ENCODE peak calls at places on chromosomes 3 and 15, in five cellular contexts. A is Panc1, Z is spleen, H is adrenal gland, C is transverse colon. M is an unnamed sample.

GRCh38 chr15:41505776-41506175 is 7.9 kb downstream of the LTK start:
- DNase-seq in A (no peak), Z (no peak), H (no peak), C (no peak), M (no peak)

GRCh38 chr3:8239718-8240698 is 261.6 kb upstream of the LMCD1 start:
- DNase-seq in A (peak; percentile 42), Z (no peak), H (peak; percentile 44), C (peak; percentile 9), M (peak; percentile 1)

GRCh38 chr3:183360971-183361624 is 67.3 kb downstream of the MCF2L2 start:
- DNase-seq in A (no peak), Z (no peak), H (no peak), C (no peak), M (no peak)

GRCh38 chr3:130850044-130850797 is 43.7 kb upstream of the ATP2C1 start:
- DNase-seq in A (no peak), Z (no peak), H (peak; percentile 37), C (no peak), M (peak; percentile 20)

GRCh38 chr15:76195506-76196285 is 115.6 kb downstream of the ETFA start:
- DNase-seq in A (no peak), Z (peak; percentile 38), H (no peak), C (no peak), M (no peak)

GRCh38 chr3:49805367-49805782 is 2.3 kb downstream of the INKA1 start:
- DNase-seq in A (no peak), Z (peak; percentile 89), H (peak; percentile 65), C (peak; percentile 50), M (no peak)

GRCh38 chr15:63407612-63408011 is 26.0 kb upstream of the CA12 start:
- DNase-seq in A (no peak), Z (no peak), H (no peak), C (no peak), M (no peak)

GRCh38 chr15:60941448-60941847 is 287.7 kb downstream of the RORA start:
- DNase-seq in A (no peak), Z (no peak), H (no peak), C (no peak), M (peak; percentile 69)

GRCh38 chr3:57048052-57048671 is 12.3 kb upstream of the SPATA12 start:
- DNase-seq in A (no peak), Z (peak; percentile 44), H (peak; percentile 60), C (no peak), M (no peak)

GRCh38 chr3:115980709-115981108 is 357.4 kb downstream of the GAP43 start:
- DNase-seq in A (no peak), Z (no peak), H (no peak), C (no peak), M (no peak)

GRCh38 chr15:34987182-34987488 is 952 bp downstream of the ZNF770 start:
- DNase-seq in A (no peak), Z (no peak), H (no peak), C (no peak), M (no peak)

GRCh38 chr15:34813446-34814190 is 18.3 kb upstream of the ACTC1 start:
- DNase-seq in A (no peak), Z (no peak), H (no peak), C (no peak), M (no peak)

GRCh38 chr3:15781637-15782402 is 16.0 kb downstream of the ANKRD28 start:
- DNase-seq in A (no peak), Z (no peak), H (no peak), C (no peak), M (no peak)
- H3K27ac ChIP-seq in A (peak overlapping the region; percentile 81), Z (no peak overlapping the region), H (no peak overlapping the region), C (no peak overlapping the region), M (no peak overlapping the region)

GRCh38 chr15:40325188-40325587 is 1.7 kb downstream of the INAFM2 start:
- DNase-seq in A (no peak), Z (no peak), H (no peak), C (no peak), M (no peak)
- H3K27ac ChIP-seq in A (no peak overlapping the region), Z (peak overlapping the region; percentile 29), H (peak overlapping the region; percentile 7), C (peak overlapping the region; percentile 97), M (no peak overlapping the region)

GRCh38 chr3:42225486-42226363 is 40.3 kb downstream of the CCK start:
- DNase-seq in A (no peak), Z (no peak), H (no peak), C (no peak), M (no peak)

GRCh38 chr3:42226470-42227425 is 39.2 kb downstream of the CCK start:
- DNase-seq in A (no peak), Z (no peak), H (no peak), C (no peak), M (peak; percentile 20)

GRCh38 chr3:42222942-42223693 is 42.9 kb downstream of the CCK start:
- DNase-seq in A (no peak), Z (no peak), H (no peak), C (no peak), M (no peak)

GRCh38 chr3:42224178-42224577 is 41.8 kb downstream of the CCK start:
- DNase-seq in A (no peak), Z (no peak), H (no peak), C (no peak), M (no peak)

GRCh38 chr3:42224658-42225421 is 41.1 kb downstream of the CCK start:
- DNase-seq in A (no peak), Z (no peak), H (no peak), C (no peak), M (no peak)
- H3K27ac ChIP-seq in A (no peak overlapping the region), Z (no peak overlapping the region), H (no peak overlapping the region), C (peak overlapping the region; percentile 39), M (no peak overlapping the region)

GRCh38 chr15:47733085-47733484 is 15.8 kb downstream of the SEMA6D start:
- DNase-seq in A (no peak), Z (no peak), H (no peak), C (peak; percentile 40), M (no peak)
- H3K27ac ChIP-seq in A (no peak overlapping the region), Z (no peak overlapping the region), H (no peak overlapping the region), C (no peak overlapping the region), M (no peak overlapping the region)

GRCh38 chr3:120332646-120333045 is 16.5 kb downstream of the LRRC58 start:
- DNase-seq in A (no peak), Z (no peak), H (no peak), C (no peak), M (no peak)
- H3K27ac ChIP-seq in A (no peak overlapping the region), Z (no peak overlapping the region), H (no peak overlapping the region), C (no peak overlapping the region), M (no peak overlapping the region)

GRCh38 chr3:64086479-64086878 is 63.2 kb upstream of the PSMD6 start:
- DNase-seq in A (no peak), Z (no peak), H (no peak), C (no peak), M (no peak)

GRCh38 chr3:64083588-64083974 is 60.3 kb upstream of the PSMD6 start:
- DNase-seq in A (no peak), Z (no peak), H (no peak), C (no peak), M (no peak)

GRCh38 chr3:64084640-64085039 is 61.3 kb upstream of the PSMD6 start:
- DNase-seq in A (no peak), Z (no peak), H (no peak), C (no peak), M (peak; percentile 51)

GRCh38 chr3:64091501-64091900 is 68.2 kb upstream of the PSMD6 start:
- DNase-seq in A (no peak), Z (no peak), H (no peak), C (no peak), M (no peak)

GRCh38 chr3:64088408-64089136 is 65.3 kb upstream of the PSMD6 start:
- DNase-seq in A (no peak), Z (no peak), H (no peak), C (no peak), M (no peak)
- H3K27ac ChIP-seq in A (no peak overlapping the region), Z (no peak overlapping the region), H (no peak overlapping the region), C (no peak overlapping the region), M (no peak overlapping the region)

GRCh38 chr3:149777414-149778214 is 14.7 kb downstream of the ANKUB1 start:
- DNase-seq in A (no peak), Z (no peak), H (peak; percentile 15), C (no peak), M (no peak)

GRCh38 chr3:149784064-149784704 is 8.2 kb downstream of the ANKUB1 start:
- DNase-seq in A (no peak), Z (no peak), H (no peak), C (no peak), M (peak; percentile 42)

GRCh38 chr3:149781216-149781615 is 11.1 kb downstream of the ANKUB1 start:
- DNase-seq in A (no peak), Z (no peak), H (no peak), C (no peak), M (no peak)

DNA sequence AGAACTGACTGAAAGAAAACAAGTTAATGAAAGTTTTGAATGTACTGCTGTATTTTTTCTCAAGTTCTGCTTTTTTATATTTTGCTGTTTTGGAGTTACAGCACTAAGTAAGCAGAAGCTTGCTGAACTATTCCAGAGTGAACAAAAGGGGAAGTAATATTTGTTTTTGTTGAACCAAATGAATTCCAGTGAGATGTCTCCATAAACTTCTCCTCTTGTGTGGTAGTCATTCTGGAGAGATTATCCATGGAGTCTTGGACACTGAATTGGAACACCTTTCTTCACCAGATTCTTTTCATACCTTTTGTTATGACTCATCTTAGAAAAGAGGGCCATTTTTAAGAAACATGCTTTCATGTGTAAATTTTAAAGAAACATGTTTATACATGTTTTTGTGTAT is 8.8 kb downstream of the ANKUB1 start:
- DNase-seq in A (no peak), Z (no peak), H (no peak), C (no peak), M (peak; percentile 82)
- H3K27ac ChIP-seq in A (no peak overlapping the region), Z (peak overlapping the region; percentile 67), H (no peak overlapping the region), C (no peak overlapping the region), M (no peak overlapping the region)

GRCh38 chr3:43748179-43748578 is 57.4 kb downstream of the ABHD5 start:
- DNase-seq in A (no peak), Z (no peak), H (no peak), C (no peak), M (peak; percentile 16)
- H3K27ac ChIP-seq in A (no peak overlapping the region), Z (no peak overlapping the region), H (no peak overlapping the region), C (no peak overlapping the region), M (peak overlapping the region; percentile 56)

GRCh38 chr15:54014067-54014466 is 35.8 kb downstream of the UNC13C start:
- DNase-seq in A (no peak), Z (no peak), H (no peak), C (no peak), M (no peak)
- H3K27ac ChIP-seq in A (no peak overlapping the region), Z (no peak overlapping the region), H (no peak overlapping the region), C (no peak overlapping the region), M (no peak overlapping the region)

GRCh38 chr3:157127831-157128767 is 31.8 kb downstream of the CCNL1 start:
- DNase-seq in A (no peak), Z (no peak), H (peak; percentile 94), C (no peak), M (peak; percentile 72)

GRCh38 chr3:157130881-157131251 is 29.1 kb downstream of the CCNL1 start:
- DNase-seq in A (no peak), Z (no peak), H (no peak), C (no peak), M (no peak)

GRCh38 chr3:157128771-157129671 is 30.9 kb downstream of the CCNL1 start:
- DNase-seq in A (no peak), Z (peak; percentile 79), H (no peak), C (peak; percentile 77), M (no peak)

GRCh38 chr3:157130138-157130880 is 29.6 kb downstream of the CCNL1 start:
- DNase-seq in A (no peak), Z (peak; percentile 78), H (no peak), C (peak; percentile 92), M (peak; percentile 44)

GRCh38 chr3:157129782-157130137 is 30.2 kb downstream of the CCNL1 start:
- DNase-seq in A (no peak), Z (no peak), H (no peak), C (peak; percentile 63), M (no peak)
- H3K27ac ChIP-seq in A (peak overlapping the region; percentile 90), Z (peak overlapping the region; percentile 82), H (peak overlapping the region; percentile 63), C (peak overlapping the region; percentile 91), M (peak overlapping the region; percentile 90)